ENCODE peak calls at places on chromosomes 3 and 15, in seven cellular contexts. L is COR-L47, R is COLO829, Y is GM04504, B is astrocyte of the cerebellum, W is activated T-helper 1 cell treated with Interleukin-2 at 50 U/mL for 16 hours, T is amygdala. U is an unnamed sample.
A peak's percentile ranks its signal among the peaks of the same experiment; 100 is the strongest.

GRCh38 chr3:43866529-43867353 is 176.0 kb downstream of the ABHD5 start:
- DNase-seq in Y (peak; percentile 82), R (no peak), T (no peak), L (no peak), B (peak; percentile 57), W (no peak), U (no peak)

GRCh38 chr3:37386627-37387230 is 212.3 kb upstream of the LRRFIP2 start:
- DNase-seq in T (no peak), Y (peak; percentile 10), R (no peak), B (no peak), L (no peak), W (no peak), U (no peak)

GRCh38 chr15:38193496-38193895 is 59.1 kb upstream of the SPRED1 start:
- DNase-seq in W (no peak), T (no peak), R (no peak), L (no peak), B (no peak), Y (no peak), U (no peak)

GRCh38 chr3:101850327-101851048 is 1.2 kb downstream of the NFKBIZ start:
- DNase-seq in T (no peak), B (peak; percentile 78), Y (no peak), W (peak; percentile 25), R (peak; percentile 49), L (no peak), U (peak; percentile 78)

GRCh38 chr3:126816956-126817777 is 113.1 kb downstream of the CHCHD6 start:
- DNase-seq in L (peak; percentile 36), R (no peak), W (no peak), T (no peak), Y (no peak), B (no peak), U (no peak)

GRCh38 chr15:62241135-62241770 is 76.2 kb upstream of the C2CD4B start:
- DNase-seq in T (no peak), Y (no peak), R (no peak), B (no peak), L (no peak), W (no peak), U (peak; percentile 44)

GRCh38 chr3:51099794-51100542 is 285.1 kb upstream of the MANF start:
- DNase-seq in T (no peak), R (peak; percentile 61), W (no peak), B (peak; percentile 37), Y (peak; percentile 40), L (peak; percentile 10), U (peak; percentile 84)

GRCh38 chr15:29278436-29279099 is 8.9 kb upstream of the NSMCE3 start:
- DNase-seq in L (no peak), T (no peak), R (no peak), B (peak; percentile 74), W (no peak), Y (peak; percentile 72), U (no peak)

GRCh38 chr3:99504258-99504657 is 134.1 kb upstream of the COL8A1 start:
- DNase-seq in W (no peak), R (no peak), B (no peak), Y (peak; percentile 76), T (no peak), L (no peak), U (no peak)

GRCh38 chr3:197555281-197556261 is at the start of gene BDH1:
- DNase-seq in R (no peak), T (no peak), B (no peak), Y (no peak), W (peak; percentile 45), L (peak; percentile 80), U (peak; percentile 20)

GRCh38 chr3:172607305-172608121 is 84.3 kb upstream of the TNFSF10 start:
- DNase-seq in B (peak; percentile 93), L (no peak), W (no peak), T (no peak), R (no peak), Y (peak; percentile 48), U (no peak)

GRCh38 chr15:23536659-23537058 is 28.8 kb upstream of the MKRN3 start:
- DNase-seq in T (no peak), L (no peak), Y (no peak), R (no peak), W (no peak), B (no peak), U (no peak)

GRCh38 chr15:68820205-68820588 is 498 bp downstream of the ANP32A start:
- DNase-seq in T (no peak), R (no peak), Y (no peak), W (peak; percentile 47), L (peak; percentile 42), B (no peak), U (peak; percentile 26)

GRCh38 chr3:188947983-188948657 is 223.7 kb upstream of the TPRG1 start:
- DNase-seq in L (peak; percentile 88), W (no peak), B (peak; percentile 100), Y (peak; percentile 90), R (peak; percentile 92), T (peak; percentile 79), U (no peak)

GRCh38 chr3:184807549-184807948 is 4.4 kb upstream of the VPS8 start:
- DNase-seq in L (no peak), B (no peak), R (no peak), W (no peak), T (no peak), Y (no peak), U (no peak)

GRCh38 chr3:11145888-11146287 is 8.4 kb upstream of the HRH1 start:
- DNase-seq in B (peak; percentile 72), T (no peak), L (no peak), Y (peak; percentile 89), W (no peak), R (no peak), U (no peak)

GRCh38 chr3:69838217-69838616 is 99.0 kb downstream of the MITF start:
- DNase-seq in Y (peak; percentile 81), L (no peak), T (no peak), B (peak; percentile 68), W (no peak), R (no peak), U (no peak)

GRCh38 chr3:120244834-120245225 is 40.2 kb downstream of the GPR156 start:
- DNase-seq in Y (no peak), R (no peak), L (no peak), T (no peak), B (no peak), W (no peak), U (peak; percentile 47)

GRCh38 chr3:71323558-71323957 is 260.0 kb downstream of the FOXP1 start:
- DNase-seq in L (no peak), Y (no peak), T (no peak), W (no peak), R (no peak), B (no peak), U (no peak)

GRCh38 chr3:45793482-45794176 is 2.7 kb downstream of the SLC6A20 start:
- DNase-seq in R (no peak), B (no peak), W (no peak), T (no peak), L (no peak), Y (no peak), U (no peak)

GRCh38 chr3:160921020-160921635 is 165.1 kb downstream of the PPM1L start:
- DNase-seq in Y (no peak), R (peak; percentile 65), B (peak; percentile 16), W (no peak), L (peak; percentile 38), T (no peak), U (peak; percentile 68)

GRCh38 chr15:73540161-73540560 is 93.0 kb downstream of the NPTN start:
- DNase-seq in B (no peak), R (no peak), Y (no peak), T (no peak), L (no peak), W (no peak), U (no peak)

GRCh38 chr3:27312044-27312668 is 57.0 kb downstream of the NEK10 start:
- DNase-seq in L (peak; percentile 13), R (peak; percentile 81), Y (peak; percentile 62), T (no peak), W (no peak), B (peak; percentile 65), U (peak; percentile 85)

GRCh38 chr3:53239800-53240199 is 16.0 kb downstream of the TKT start:
- DNase-seq in Y (no peak), W (no peak), L (no peak), B (no peak), R (no peak), T (no peak), U (no peak)

GRCh38 chr3:150917941-150918340 is 12.7 kb upstream of the MINDY4B start:
- DNase-seq in Y (no peak), T (no peak), R (no peak), W (no peak), L (no peak), B (no peak), U (no peak)

GRCh38 chr3:114035896-114036295 is 20.4 kb downstream of the CCDC191 start:
- DNase-seq in Y (no peak), B (no peak), L (no peak), T (no peak), W (no peak), R (no peak), U (no peak)

GRCh38 chr3:127141921-127142730 is 50.8 kb upstream of the PRR23E start:
- DNase-seq in W (no peak), B (no peak), T (no peak), Y (no peak), R (no peak), L (peak; percentile 93), U (no peak)

GRCh38 chr3:172216267-172216666 is 176.9 kb downstream of the FNDC3B start:
- DNase-seq in B (no peak), R (no peak), T (no peak), Y (no peak), L (no peak), W (no peak), U (no peak)

GRCh38 chr3:156902916-156903315 is 76.8 kb downstream of the LEKR1 start:
- DNase-seq in W (no peak), Y (no peak), L (no peak), B (no peak), T (no peak), R (no peak), U (no peak)

GRCh38 chr15:70815604-70816003 is 38.4 kb downstream of the LARP6 start:
- DNase-seq in B (no peak), T (no peak), Y (no peak), R (no peak), W (no peak), L (peak; percentile 58), U (no peak)

GRCh38 chr3:15460891-15461524 is 33.6 kb downstream of the EAF1 start:
- DNase-seq in R (no peak), T (no peak), Y (no peak), W (no peak), L (no peak), B (no peak), U (no peak)

GRCh38 chr3:148884261-148884660 is 19.2 kb downstream of the CPA3 start:
- DNase-seq in W (no peak), R (no peak), B (no peak), L (no peak), Y (peak; percentile 25), T (no peak), U (no peak)

GRCh38 chr3:146223401-146224373 is 27.2 kb downstream of the PLSCR4 start:
- DNase-seq in R (no peak), W (no peak), L (no peak), B (no peak), Y (no peak), T (no peak), U (no peak)

GRCh38 chr3:51679777-51680176 is 8.7 kb downstream of the TEX264 start:
- DNase-seq in T (no peak), B (no peak), R (no peak), L (no peak), W (no peak), Y (no peak), U (no peak)

GRCh38 chr15:101183926-101184305 is 67.9 kb downstream of the CHSY1 start:
- DNase-seq in R (no peak), W (no peak), T (no peak), Y (no peak), B (no peak), L (no peak), U (no peak)

U was measured in SK-MEL-5.